ENCODE peak calls at places on chromosomes 2 and 18, in four cellular contexts. F, V, E and O are unnamed samples.

GRCh38 chr18:57772387-57772799 is 30.7 kb downstream of the ATP8B1 start:
- ATAC-seq in V (no peak), E (no peak), F (no peak), O (no peak)

GRCh38 chr2:48734576-48735303 is 20.8 kb downstream of the LHCGR start:
- ATAC-seq in V (no peak), E (no peak), F (no peak), O (no peak)

GRCh38 chr2:9988320-9988719 is 36.8 kb downstream of the GRHL1 start:
- ATAC-seq in V (no peak), E (no peak), F (no peak), O (no peak)

GRCh38 chr2:12452211-12452610 is 264.5 kb upstream of the TRIB2 start:
- ATAC-seq in F (no peak), V (no peak), E (no peak), O (no peak)

GRCh38 chr18:69495338-69495737 is 94.7 kb downstream of the DOK6 start:
- ATAC-seq in V (no peak), E (no peak), F (no peak), O (no peak)

GRCh38 chr2:69902213-69902922 is 8.6 kb downstream of the SNRNP27 start:
- ATAC-seq in F (no peak), V (peak), E (no peak), O (no peak)

GRCh38 chr2:43472527-43473194 is 123.2 kb downstream of the THADA start:
- ATAC-seq in V (no peak), E (no peak), F (no peak), O (no peak)

GRCh38 chr18:49988101-49988500 is 174.8 kb upstream of the ACAA2 start:
- ATAC-seq in V (no peak), F (no peak), E (peak), O (no peak)

GRCh38 chr2:97068074-97068473 is 26.6 kb downstream of the FAHD2B start:
- ATAC-seq in F (no peak), V (no peak), E (no peak), O (no peak)

GRCh38 chr2:105421053-105421452 is 22.2 kb upstream of the FHL2 start:
- ATAC-seq in E (peak), F (no peak), V (no peak), O (no peak)

GRCh38 chr2:28172114-28172898 is 220.4 kb upstream of the FOSL2 start:
- ATAC-seq in E (no peak), F (no peak), V (no peak), O (no peak)

GRCh38 chr2:174605687-174606086 is 8.1 kb upstream of the WIPF1 start:
- ATAC-seq in V (peak), F (no peak), E (no peak), O (no peak)

GRCh38 chr2:29053223-29053622 is 21.1 kb downstream of the PCARE start:
- ATAC-seq in V (no peak), E (no peak), F (no peak), O (no peak)

GRCh38 chr2:157414050-157414449 is 29.8 kb downstream of the CYTIP start:
- ATAC-seq in V (no peak), F (no peak), E (peak), O (no peak)

GRCh38 chr2:170648037-170648436 is 67.1 kb upstream of the SP5 start:
- ATAC-seq in F (no peak), E (no peak), V (no peak), O (no peak)

GRCh38 chr2:14324308-14324707 is 308.2 kb upstream of the LRATD1 start:
- ATAC-seq in E (no peak), V (no peak), F (no peak), O (no peak)

GRCh38 chr18:22276334-22276713 is 106.9 kb downstream of the GATA6 start:
- ATAC-seq in E (peak), F (no peak), V (no peak), O (peak)

GRCh38 chr18:22848618-22849017 is 84.5 kb upstream of the RBBP8 start:
- ATAC-seq in V (no peak), E (no peak), F (peak), O (peak)

GRCh38 chr2:168697668-168698121 is 104.7 kb upstream of the NOSTRIN start:
- ATAC-seq in V (no peak), F (no peak), E (peak), O (no peak)

GRCh38 chr2:134327367-134327766 is 73.5 kb downstream of the MGAT5 start:
- ATAC-seq in E (no peak), V (no peak), F (no peak), O (peak)

GRCh38 chr18:58020567-58021107 is 23.4 kb upstream of the NEDD4L start:
- ATAC-seq in V (no peak), F (no peak), E (no peak), O (no peak)

GRCh38 chr18:41872206-41872605 is 82.8 kb upstream of the PIK3C3 start:
- ATAC-seq in F (no peak), V (no peak), E (no peak), O (no peak)

GRCh38 chr2:30214064-30214463 is 17.3 kb upstream of the LBH start:
- ATAC-seq in F (no peak), E (peak), V (no peak), O (no peak)

GRCh38 chr2:208477741-208478140 is 71.1 kb downstream of the PTH2R start:
- ATAC-seq in F (no peak), V (no peak), E (no peak), O (no peak)

GRCh38 chr2:204114294-204114693 is 177.7 kb downstream of the ICOS start:
- ATAC-seq in E (peak), F (no peak), V (no peak), O (peak)

GRCh38 chr2:138061961-138062360 is 97.7 kb downstream of the HNMT start:
- ATAC-seq in F (no peak), E (no peak), V (no peak), O (no peak)

GRCh38 chr2:48940606-48941005 is 185.1 kb upstream of the LHCGR start:
- ATAC-seq in F (no peak), V (no peak), E (peak), O (no peak)

GRCh38 chr2:16014041-16014787 is 73.9 kb downstream of the MYCN start:
- ATAC-seq in V (no peak), F (no peak), E (peak), O (no peak)

GRCh38 chr2:104371084-104371483 is 482.8 kb upstream of the POU3F3 start:
- ATAC-seq in E (no peak), F (no peak), V (no peak), O (no peak)

GRCh38 chr18:49613141-49613641 is 51.3 kb downstream of the LIPG start:
- ATAC-seq in F (no peak), V (no peak), E (no peak), O (no peak)

GRCh38 chr2:216659301-216659700 is 26.1 kb downstream of the IGFBP2 start:
- ATAC-seq in V (no peak), F (no peak), E (no peak), O (no peak)

GRCh38 chr2:161913865-161914264 is 160.2 kb downstream of the DPP4 start:
- ATAC-seq in F (no peak), V (no peak), E (no peak), O (no peak)

GRCh38 chr2:211367252-211367651 is 810.9 kb downstream of the CPS1 start:
- ATAC-seq in V (no peak), F (no peak), E (no peak), O (no peak)

GRCh38 chr18:7691206-7691605 is 124.1 kb downstream of the PTPRM start:
- ATAC-seq in F (no peak), V (no peak), E (no peak), O (no peak)

GRCh38 chr2:44310287-44310686 is 35.0 kb downstream of the SLC3A1 start:
- ATAC-seq in E (no peak), V (no peak), F (no peak), O (no peak)

GRCh38 chr2:10765461-10765860 is 44.0 kb downstream of the ATP6V1C2 start:
- ATAC-seq in F (no peak), E (no peak), V (no peak), O (no peak)

GRCh38 chr2:85602476-85603234 is at the start of gene TMEM150A:
- ATAC-seq in E (peak), F (peak), V (peak), O (peak)

GRCh38 chr2:85599468-85600234 is 2.8 kb downstream of the TMEM150A start:
- ATAC-seq in V (no peak), E (no peak), F (no peak), O (no peak)

GRCh38 chr2:85600235-85600575 is 2.3 kb downstream of the TMEM150A start:
- ATAC-seq in E (no peak), F (no peak), V (no peak), O (no peak)

GRCh38 chr2:85601771-85602475 is 575 bp downstream of the TMEM150A start:
- ATAC-seq in F (peak), V (peak), E (peak), O (peak)

GRCh38 chr2:85600951-85601770 is 1.3 kb downstream of the TMEM150A start:
- ATAC-seq in V (no peak), E (no peak), F (no peak), O (no peak)
- H3K27ac ChIP-seq in V (no peak), E (peak), F (peak), O (peak)

GRCh38 chr2:37633234-37633633 is 38.2 kb downstream of the CDC42EP3 start:
- ATAC-seq in E (no peak), V (no peak), F (no peak), O (no peak)
- H3K27ac ChIP-seq in E (no peak), V (no peak), F (no peak), O (no peak)

DNA sequence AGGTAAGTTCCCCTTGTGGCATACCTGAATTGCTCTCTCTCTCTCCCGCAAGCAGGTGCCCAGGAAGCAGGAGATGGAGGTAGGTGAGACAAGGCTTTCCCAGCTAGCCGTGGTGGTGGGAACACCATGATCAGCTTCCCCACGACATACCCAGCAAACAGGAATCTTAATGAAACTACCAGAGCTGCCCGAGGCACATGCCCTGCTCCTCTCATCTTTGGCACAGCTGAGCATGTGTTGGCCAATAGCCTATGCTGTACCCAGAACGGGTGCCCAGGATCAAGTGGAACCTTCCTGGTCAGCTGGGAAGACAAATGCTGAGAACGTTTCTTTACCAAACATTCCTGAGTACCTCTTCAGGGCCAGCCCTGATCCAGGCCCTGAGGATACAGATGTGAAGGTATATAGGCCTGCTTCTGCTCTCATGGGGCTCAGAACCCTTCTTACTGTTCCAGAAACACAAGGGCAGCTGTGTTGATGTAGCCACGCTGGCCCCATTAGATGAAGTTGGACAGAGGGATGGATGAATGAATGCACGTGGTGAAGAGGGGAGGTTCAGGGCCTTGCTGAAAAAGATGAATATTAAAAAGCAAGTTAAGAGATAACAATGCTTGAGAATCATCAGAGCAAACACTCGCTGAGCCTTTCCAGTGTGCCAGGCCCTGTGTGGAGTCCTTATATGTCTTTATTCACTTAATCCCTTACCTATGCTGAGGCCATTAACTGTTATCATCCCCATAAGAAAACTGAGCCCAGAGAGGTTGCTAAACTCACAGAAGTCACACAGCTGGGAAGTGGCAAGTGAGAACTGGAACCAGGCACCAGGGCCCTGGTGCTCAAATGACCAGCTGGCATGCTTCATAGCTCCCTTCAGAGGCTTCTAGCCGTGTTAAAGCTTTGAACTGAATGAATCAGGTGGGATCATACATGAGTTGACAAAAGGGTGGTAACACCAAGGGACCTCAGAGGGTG is 68.8 kb upstream of the TMEM247 start:
- ATAC-seq in V (no peak), F (no peak), E (peak), O (no peak)
- H3K27ac ChIP-seq in V (no peak), F (peak), E (no peak), O (no peak)

GRCh38 chr2:39545957-39546356 is 108.9 kb upstream of the MAP4K3 start:
- ATAC-seq in V (no peak), F (no peak), E (no peak), O (no peak)

GRCh38 chr2:39547811-39548719 is 111.0 kb upstream of the MAP4K3 start:
- ATAC-seq in E (no peak), F (no peak), V (no peak), O (no peak)

GRCh38 chr2:39548971-39549370 is 111.9 kb upstream of the MAP4K3 start:
- ATAC-seq in V (no peak), E (no peak), F (no peak), O (no peak)

GRCh38 chr2:39546937-39547336 is 109.9 kb upstream of the MAP4K3 start:
- ATAC-seq in F (no peak), E (no peak), V (no peak), O (no peak)

DNA sequence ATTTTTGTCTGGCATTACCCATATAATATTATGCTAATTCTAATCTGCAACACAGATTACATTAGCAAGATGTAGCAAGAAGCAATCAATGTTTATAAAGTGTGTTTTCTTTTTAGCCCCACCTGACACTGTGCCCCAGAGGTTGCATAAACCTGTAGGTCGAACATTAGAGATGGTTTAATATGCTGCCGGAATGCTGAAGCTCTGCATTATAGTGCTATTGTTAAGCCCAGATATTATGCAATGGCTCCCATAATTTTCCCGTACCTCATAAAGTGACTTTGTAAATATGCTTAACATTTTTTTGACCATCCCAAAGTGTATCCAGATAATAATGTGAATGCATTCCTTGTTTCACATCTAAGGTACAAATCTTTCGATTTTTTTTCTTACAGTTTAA is 109.3 kb upstream of the MAP4K3 start:
- ATAC-seq in E (no peak), V (no peak), F (no peak), O (no peak)
- H3K27ac ChIP-seq in E (no peak), V (no peak), F (no peak), O (no peak)

DNA sequence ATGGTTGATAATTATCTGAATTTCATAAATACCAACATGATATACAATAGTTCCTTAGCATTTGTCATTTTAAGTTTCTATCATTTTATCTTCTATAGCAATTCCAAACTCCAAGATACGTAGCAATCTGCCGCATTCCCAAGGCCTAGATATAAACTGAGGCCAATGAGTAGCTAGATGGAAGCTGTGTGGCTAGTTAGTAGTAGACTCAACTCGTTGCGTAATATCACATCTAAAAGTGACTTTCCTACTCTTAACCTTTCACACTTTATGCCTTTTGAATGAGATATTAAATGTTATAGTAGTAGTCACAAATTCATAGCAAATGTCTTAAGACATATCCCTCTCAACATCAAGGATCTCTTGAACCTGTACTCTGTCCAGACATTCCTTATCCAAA is 33.6 kb downstream of the WDSUB1 start:
- ATAC-seq in V (no peak), F (no peak), E (no peak), O (no peak)
- H3K27ac ChIP-seq in V (no peak), F (no peak), E (no peak), O (no peak)

GRCh38 chr18:39596216-39596615 is 2030.6 kb upstream of the CELF4 start:
- ATAC-seq in E (no peak), V (no peak), F (no peak), O (no peak)

GRCh38 chr18:39594206-39594605 is 2028.6 kb upstream of the CELF4 start:
- ATAC-seq in V (no peak), E (no peak), F (no peak), O (no peak)

GRCh38 chr18:39589496-39589895 is 2023.9 kb upstream of the CELF4 start:
- ATAC-seq in V (no peak), F (no peak), E (no peak), O (no peak)

GRCh38 chr18:39586696-39587095 is 2021.1 kb upstream of the CELF4 start:
- ATAC-seq in V (no peak), E (no peak), F (no peak), O (no peak)

DNA sequence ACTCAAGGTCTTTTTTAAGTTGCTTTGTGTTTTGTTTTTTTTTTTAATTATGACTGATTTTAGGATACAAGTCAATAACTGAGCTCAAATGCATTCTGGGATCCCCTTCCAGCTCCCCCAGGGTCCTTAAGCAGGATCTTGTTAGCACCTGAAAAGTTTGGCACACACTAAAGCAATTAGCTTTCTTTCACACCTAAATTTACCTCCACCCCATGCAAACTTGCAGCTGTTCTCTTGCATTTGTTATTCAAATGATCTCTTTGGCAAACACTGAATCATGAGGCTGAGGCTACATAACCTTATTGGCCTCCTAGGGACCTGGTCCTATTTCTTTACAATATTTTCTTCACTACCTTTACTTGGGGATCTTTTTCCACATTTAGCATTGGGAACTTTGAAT is 2026.0 kb upstream of the CELF4 start:
- ATAC-seq in V (no peak), E (no peak), F (no peak), O (no peak)
- H3K27ac ChIP-seq in V (no peak), E (no peak), F (no peak), O (no peak)